ENCODE peak calls at places on chromosome X, in seven cellular contexts. H is right lobe of liver, Q is RWPE2, J is stomach, P is mammary epithelial cell, Y is Peyer's patch, B is tibial nerve. I is an unnamed sample. For H3K4me1, the result is how much of the 10 kb centered on the place peaks cover.

GRCh38 chrX:132270699-132271098 is 51.5 kb upstream of the RAP2C start:
- DNase-seq in B (peak), H (no peak), Y (peak), Q (no peak), P (peak), J (no peak), I (no peak)

GRCh38 chrX:42242044-42242443 is 318.7 kb upstream of the CASK start:
- DNase-seq in B (no peak), P (no peak), Y (no peak), J (no peak), H (no peak), Q (no peak), I (no peak)

GRCh38 chrX:107398115-107398514 is 51.3 kb upstream of the FRMPD3 start:
- DNase-seq in J (no peak), H (no peak), B (no peak), P (no peak), Q (no peak), Y (no peak), I (no peak)

GRCh38 chrX:26070882-26071281 is 67.3 kb upstream of the MAGEB18 start:
- DNase-seq in B (no peak), Q (no peak), P (no peak), Y (no peak), H (no peak), J (no peak), I (no peak)

GRCh38 chrX:12949205-12949926 is 25.5 kb upstream of the TMSB4X start:
- DNase-seq in B (no peak), H (no peak), Q (no peak), J (no peak), P (no peak), Y (no peak), I (no peak)

GRCh38 chrX:41142130-41142529 is 56.9 kb downstream of the USP9X start:
- DNase-seq in J (no peak), H (no peak), Q (no peak), Y (no peak), P (no peak), B (no peak), I (no peak)

GRCh38 chrX:74506310-74507115 is 85.2 kb downstream of the SLC16A2 start:
- DNase-seq in Q (no peak), B (no peak), P (peak), H (no peak), Y (no peak), J (no peak), I (no peak)

GRCh38 chrX:3271485-3272186 is 74.8 kb downstream of the MXRA5 start:
- DNase-seq in P (peak), H (no peak), J (no peak), Y (no peak), Q (peak), B (no peak), I (no peak)

GRCh38 chrX:48278958-48279357 is 23.8 kb downstream of the SSX1 start:
- DNase-seq in Q (no peak), B (peak), H (no peak), P (no peak), J (no peak), Y (no peak), I (no peak)

GRCh38 chrX:46573896-46574336 is 351 bp downstream of the CHST7 start:
- DNase-seq in H (peak), J (peak), B (peak), Q (peak), Y (peak), P (peak), I (no peak)

GRCh38 chrX:39574178-39574577 is 523.6 kb downstream of the BCOR start:
- DNase-seq in J (no peak), H (no peak), Y (no peak), Q (no peak), P (no peak), B (no peak), I (no peak)

GRCh38 chrX:11241720-11242119 is 51.5 kb upstream of the AMELX start:
- DNase-seq in J (no peak), H (no peak), B (no peak), Q (no peak), P (no peak), Y (no peak), I (no peak)

GRCh38 chrX:11239230-11239629 is 54.0 kb upstream of the AMELX start:
- DNase-seq in B (no peak), P (peak), Y (no peak), J (no peak), H (no peak), Q (no peak), I (no peak)

GRCh38 chrX:11242704-11243103 is 50.5 kb upstream of the AMELX start:
- DNase-seq in Y (no peak), J (no peak), H (no peak), P (no peak), B (no peak), Q (no peak), I (no peak)

GRCh38 chrX:11244641-11245040 is 48.6 kb upstream of the AMELX start:
- DNase-seq in Y (no peak), P (peak), J (no peak), B (no peak), Q (no peak), H (no peak), I (no peak)
- H3K27ac ChIP-seq in Y (no peak), P (no peak), J (no peak), B (no peak), Q (no peak), H (no peak), I (no peak)

GRCh38 chrX:118548831-118549230 is 53.2 kb downstream of the DOCK11 start:
- DNase-seq in Y (no peak), H (no peak), Q (no peak), J (no peak), P (no peak), B (no peak), I (no peak)
- H3K4me1 ChIP-seq in Y (under half), H (under half), Q (under half), J (under half), P (under half), B (under half), I (under half)

GRCh38 chrX:123336666-123337065 is 152.6 kb downstream of the GRIA3 start:
- DNase-seq in P (peak), Y (no peak), J (no peak), Q (no peak), B (no peak), H (no peak), I (no peak)

GRCh38 chrX:123340691-123341090 is 156.6 kb downstream of the GRIA3 start:
- DNase-seq in P (no peak), Y (no peak), H (no peak), Q (no peak), B (no peak), J (no peak), I (no peak)

GRCh38 chrX:123339201-123339905 is 155.3 kb downstream of the GRIA3 start:
- DNase-seq in J (no peak), Q (no peak), Y (no peak), H (no peak), P (peak), B (no peak), I (no peak)

DNA sequence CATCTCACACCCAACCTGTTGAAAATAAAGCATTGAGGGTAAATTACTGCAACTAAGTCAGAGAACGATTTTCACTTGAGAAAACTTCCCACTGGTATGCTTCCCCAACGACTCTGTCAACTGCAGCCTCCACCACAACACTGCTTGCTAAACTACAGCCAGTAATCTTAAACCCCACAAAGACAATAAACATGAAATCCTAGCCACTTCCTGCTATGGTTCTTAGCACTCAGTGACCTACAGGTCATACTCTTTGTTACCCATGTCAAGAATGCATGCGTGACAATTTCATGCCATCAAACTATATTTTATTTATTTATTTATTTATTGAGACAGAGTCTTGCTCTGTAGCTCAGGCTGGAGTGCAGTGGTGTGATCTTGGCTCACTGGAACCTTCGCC is 154.2 kb downstream of the GRIA3 start:
- DNase-seq in Y (no peak), Q (no peak), H (no peak), B (no peak), J (no peak), P (no peak), I (no peak)
- H3K27ac ChIP-seq in Y (no peak), Q (no peak), H (no peak), B (no peak), J (no peak), P (no peak), I (no peak)

GRCh38 chrX:10025742-10026493 is 58.8 kb downstream of the CLDN34 start:
- DNase-seq in J (no peak), Y (peak), P (no peak), H (no peak), B (no peak), Q (no peak), I (no peak)
- H3K4me1 ChIP-seq in J (under half), Y (under half), P (under half), H (under half), B (under half), Q (under half), I (under half)